ENCODE peak calls at places on chromosomes 3 and 15, in seven cellular contexts. X, Y, P, K, U, H and J are unnamed samples.
A peak's percentile ranks its signal among the peaks of the same experiment; 100 is the strongest.

GRCh38 chr3:90062018-90062417 is 954.6 kb downstream of the EPHA3 start:
- DNase-seq in H (no peak), K (peak; percentile 51), P (no peak), U (no peak), X (no peak), Y (peak; percentile 77), J (no peak)

GRCh38 chr15:68589783-68590710 is 11.3 kb downstream of the CORO2B start:
- DNase-seq in X (no peak), U (no peak), P (no peak), H (no peak), Y (no peak), K (no peak), J (no peak)

GRCh38 chr15:88894819-88895767 is at the start of gene HAPLN3:
- DNase-seq in H (no peak), Y (peak; percentile 46), K (peak; percentile 45), U (peak; percentile 39), X (peak; percentile 49), P (no peak), J (peak; percentile 42)

GRCh38 chr15:58981808-58982475 is 5.5 kb upstream of the RNF111 start:
- DNase-seq in U (no peak), P (no peak), K (no peak), H (no peak), X (no peak), Y (no peak), J (no peak)

GRCh38 chr3:73718326-73719110 is 93.8 kb upstream of the PDZRN3 start:
- DNase-seq in K (peak; percentile 57), U (no peak), P (no peak), H (no peak), X (no peak), Y (no peak), J (no peak)

GRCh38 chr3:106249159-106249558 is 380.3 kb upstream of the CBLB start:
- DNase-seq in X (no peak), P (no peak), Y (peak; percentile 79), U (no peak), K (peak; percentile 75), H (no peak), J (no peak)

GRCh38 chr15:77569647-77570186 is 63.0 kb downstream of the LINGO1 start:
- DNase-seq in Y (no peak), X (peak; percentile 57), K (no peak), U (no peak), P (no peak), H (no peak), J (no peak)

GRCh38 chr3:45555154-45555591 is 39.4 kb upstream of the LIMD1 start:
- DNase-seq in U (no peak), Y (no peak), K (no peak), P (no peak), X (no peak), H (no peak), J (no peak)

GRCh38 chr15:77347197-77347596 is 72.7 kb downstream of the PEAK1 start:
- DNase-seq in X (no peak), H (no peak), Y (peak; percentile 35), P (no peak), U (no peak), K (peak; percentile 27), J (no peak)